ENCODE peak calls at places on chromosomes 2 and 18, in five cellular contexts. K, W, S, J and N are unnamed samples.

GRCh38 chr2:174797792-174798276 is 33.6 kb upstream of the CHRNA1 start:
- DNase-seq in K (no peak), W (no peak), S (no peak), J (no peak), N (no peak)

GRCh38 chr18:9322730-9323129 is 11.8 kb upstream of the TWSG1 start:
- DNase-seq in K (no peak), W (no peak), S (no peak), J (no peak), N (no peak)

GRCh38 chr18:58567453-58568196 is 61.3 kb downstream of the ALPK2 start:
- DNase-seq in K (no peak), W (no peak), S (no peak), J (no peak), N (no peak)

GRCh38 chr18:12747530-12748315 is 44.9 kb downstream of the PSMG2 start:
- DNase-seq in K (no peak), W (no peak), S (no peak), J (no peak), N (no peak)

GRCh38 chr2:234661146-234661545 is 164.3 kb upstream of the ARL4C start:
- DNase-seq in K (no peak), W (no peak), S (no peak), J (no peak), N (no peak)

GRCh38 chr2:105888625-105889024 is 143.9 kb downstream of the NCK2 start:
- DNase-seq in K (no peak), W (no peak), S (no peak), J (no peak), N (no peak)

GRCh38 chr2:219252084-219252483 is 959 bp upstream of the TUBA4B start:
- DNase-seq in K (no peak), W (peak; percentile 43), S (no peak), J (peak; percentile 31), N (no peak)

GRCh38 chr2:209688388-209688787 is 83.2 kb upstream of the UNC80 start:
- DNase-seq in K (no peak), W (no peak), S (no peak), J (no peak), N (no peak)

GRCh38 chr2:48203668-48204067 is 297.4 kb upstream of the FBXO11 start:
- DNase-seq in K (no peak), W (no peak), S (no peak), J (no peak), N (no peak)

GRCh38 chr2:16785072-16785638 is 119.5 kb upstream of the CYRIA start:
- DNase-seq in K (no peak), W (no peak), S (no peak), J (no peak), N (no peak)

GRCh38 chr2:122101319-122101718 is 345.9 kb downstream of the TSN start:
- DNase-seq in K (no peak), W (no peak), S (no peak), J (no peak), N (no peak)

DNA sequence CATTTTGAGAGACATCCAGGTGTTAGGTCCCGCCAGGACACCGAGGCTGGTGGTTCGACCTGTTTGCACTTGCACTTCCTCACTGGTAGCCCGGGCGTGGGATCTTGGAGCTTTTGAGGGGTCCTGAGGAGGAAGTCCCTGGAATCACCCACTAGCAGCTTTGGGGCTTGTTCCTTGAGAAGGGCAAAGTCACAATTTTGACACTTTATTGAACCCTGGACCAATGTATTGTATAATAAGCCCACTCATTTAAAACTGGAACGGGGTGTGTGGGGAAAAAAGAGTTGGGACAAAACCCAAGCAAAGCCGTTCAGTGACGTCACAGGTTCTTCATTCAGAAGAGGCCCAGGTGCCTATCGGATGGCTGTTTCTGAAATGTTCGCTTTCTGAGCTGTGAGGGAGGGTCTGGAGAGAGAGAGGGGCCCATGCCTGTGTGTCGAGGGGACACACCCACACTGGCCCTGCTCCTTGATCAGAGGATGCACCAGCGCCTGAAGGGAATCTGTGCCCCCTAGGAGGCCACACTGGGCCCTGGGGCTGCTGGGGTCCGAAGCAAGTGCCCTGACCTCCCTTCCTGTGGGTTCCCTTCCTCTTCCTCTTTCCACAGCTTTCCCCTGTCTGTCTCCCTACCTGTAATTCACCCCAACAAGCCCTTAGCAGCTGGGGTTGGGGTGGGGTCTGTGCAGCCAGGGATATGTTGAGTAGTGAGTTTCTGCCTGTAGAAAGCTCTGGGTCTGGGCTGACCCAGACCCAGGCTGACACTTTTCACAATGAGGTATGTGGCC is 2.6 kb downstream of the LPIN1 start:
- DNase-seq in K (no peak), W (no peak), S (no peak), J (no peak), N (no peak)
- H3K4me1 ChIP-seq in K (peaks cover 66% of the 10 kb centered on the region), W (peaks cover 24% of the 10 kb centered on the region), S (peaks cover 90% of the 10 kb centered on the region), J (peaks cover 65% of the 10 kb centered on the region), N (peaks cover 17% of the 10 kb centered on the region)

DNA sequence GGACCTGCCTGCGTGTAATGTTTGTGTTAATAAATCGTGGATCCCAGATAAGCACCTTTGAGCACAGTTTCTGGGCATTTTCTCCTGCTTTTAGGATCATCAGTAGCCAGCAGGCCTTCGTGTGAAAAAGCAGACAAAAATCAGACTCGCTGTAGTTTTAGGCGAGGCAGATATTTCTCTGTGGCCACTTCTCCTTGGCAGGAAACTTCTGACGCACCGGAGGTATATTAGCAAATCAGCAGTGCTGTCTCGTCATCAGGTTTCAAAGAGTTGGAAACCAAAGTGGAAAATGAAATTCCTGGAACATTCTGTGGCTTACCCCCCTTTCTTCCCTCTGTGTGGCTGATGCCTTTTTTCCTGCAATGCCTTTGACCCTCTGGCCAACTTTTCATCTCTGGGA is 93.2 kb downstream of the RNF144A start:
- DNase-seq in K (no peak), W (no peak), S (no peak), J (no peak), N (no peak)
- H3K4me1 ChIP-seq in K (peaks cover 23% of the 10 kb centered on the region), W (no peaks in the 10 kb centered on the region), S (peaks cover 15% of the 10 kb centered on the region), J (peaks cover 19% of the 10 kb centered on the region), N (peaks cover 83% of the 10 kb centered on the region)

GRCh38 chr18:63207154-63207790 is 112.3 kb downstream of the BCL2 start:
- DNase-seq in K (no peak), W (peak; percentile 62), S (no peak), J (peak; percentile 59), N (no peak)
- H3K4me1 ChIP-seq in K (no peaks in the 10 kb centered on the region), W (peaks cover 9% of the 10 kb centered on the region), S (peaks cover 100% of the 10 kb centered on the region), J (peaks cover 32% of the 10 kb centered on the region), N (no peaks in the 10 kb centered on the region)

GRCh38 chr2:237433920-237434319 is 20.0 kb upstream of the COL6A3 start:
- DNase-seq in K (no peak), W (no peak), S (no peak), J (no peak), N (no peak)

GRCh38 chr2:237429761-237430160 is 15.8 kb upstream of the COL6A3 start:
- DNase-seq in K (peak; percentile 91), W (no peak), S (no peak), J (no peak), N (no peak)

GRCh38 chr2:237432484-237433092 is 18.6 kb upstream of the COL6A3 start:
- DNase-seq in K (no peak), W (no peak), S (peak; percentile 58), J (no peak), N (no peak)

GRCh38 chr2:237431372-237431771 is 17.4 kb upstream of the COL6A3 start:
- DNase-seq in K (no peak), W (no peak), S (no peak), J (no peak), N (no peak)

DNA sequence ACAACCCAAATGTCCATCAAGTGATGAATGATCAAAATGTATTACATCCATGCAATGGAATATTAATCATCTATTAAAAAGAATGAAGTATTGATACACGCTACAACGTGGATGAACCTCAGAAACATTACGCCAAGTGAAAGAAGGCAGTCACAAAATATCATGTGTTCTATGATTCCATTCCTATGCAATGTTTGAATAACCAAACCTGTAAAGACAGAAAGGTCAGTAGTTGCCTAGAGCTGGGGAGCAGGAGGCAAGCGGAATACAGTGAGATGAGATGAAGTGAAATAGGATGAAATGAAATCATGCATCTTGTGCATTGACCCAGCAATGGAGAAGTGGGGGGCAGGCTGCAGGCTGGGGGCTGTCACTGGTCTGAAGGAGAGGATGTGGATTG is 17.9 kb upstream of the COL6A3 start:
- DNase-seq in K (no peak), W (no peak), S (no peak), J (no peak), N (no peak)
- H3K4me1 ChIP-seq in K (no peaks in the 10 kb centered on the region), W (peaks cover 9% of the 10 kb centered on the region), S (peaks cover 94% of the 10 kb centered on the region), J (peaks cover 15% of the 10 kb centered on the region), N (no peaks in the 10 kb centered on the region)

DNA sequence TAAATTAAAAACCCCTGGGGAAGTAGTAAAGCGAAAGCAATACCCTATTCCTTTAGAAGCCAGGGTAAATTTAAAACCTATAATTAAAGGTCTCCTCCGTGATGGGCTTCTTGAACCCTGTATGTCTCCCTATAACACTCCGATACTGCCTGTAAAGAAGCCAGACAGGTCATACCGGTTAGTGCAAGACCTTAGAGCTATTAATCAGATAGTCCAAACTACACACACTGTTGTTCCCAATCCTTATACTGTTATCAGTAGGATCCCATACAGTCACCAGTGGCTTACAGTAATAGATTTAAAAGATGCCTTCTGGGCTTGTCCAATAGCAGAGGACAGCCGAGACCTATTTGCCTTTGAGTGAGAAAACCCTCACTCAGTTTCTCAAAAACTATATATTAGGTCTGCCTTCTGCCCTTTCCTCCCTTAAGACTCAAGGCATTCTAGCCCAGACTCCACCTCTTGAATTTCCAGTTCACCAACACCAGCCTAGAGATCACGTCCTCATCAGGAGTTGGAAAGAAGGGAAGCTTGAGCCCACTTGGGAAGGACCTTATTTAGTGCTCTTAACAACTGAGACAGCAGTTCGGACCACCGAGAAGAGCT is 12.4 kb upstream of the SAP130 start:
- DNase-seq in K (no peak), W (no peak), S (no peak), J (no peak), N (no peak)
- H3K4me1 ChIP-seq in K (no peaks in the 10 kb centered on the region), W (no peaks in the 10 kb centered on the region), S (no peaks in the 10 kb centered on the region), J (no peaks in the 10 kb centered on the region), N (no peaks in the 10 kb centered on the region)

DNA sequence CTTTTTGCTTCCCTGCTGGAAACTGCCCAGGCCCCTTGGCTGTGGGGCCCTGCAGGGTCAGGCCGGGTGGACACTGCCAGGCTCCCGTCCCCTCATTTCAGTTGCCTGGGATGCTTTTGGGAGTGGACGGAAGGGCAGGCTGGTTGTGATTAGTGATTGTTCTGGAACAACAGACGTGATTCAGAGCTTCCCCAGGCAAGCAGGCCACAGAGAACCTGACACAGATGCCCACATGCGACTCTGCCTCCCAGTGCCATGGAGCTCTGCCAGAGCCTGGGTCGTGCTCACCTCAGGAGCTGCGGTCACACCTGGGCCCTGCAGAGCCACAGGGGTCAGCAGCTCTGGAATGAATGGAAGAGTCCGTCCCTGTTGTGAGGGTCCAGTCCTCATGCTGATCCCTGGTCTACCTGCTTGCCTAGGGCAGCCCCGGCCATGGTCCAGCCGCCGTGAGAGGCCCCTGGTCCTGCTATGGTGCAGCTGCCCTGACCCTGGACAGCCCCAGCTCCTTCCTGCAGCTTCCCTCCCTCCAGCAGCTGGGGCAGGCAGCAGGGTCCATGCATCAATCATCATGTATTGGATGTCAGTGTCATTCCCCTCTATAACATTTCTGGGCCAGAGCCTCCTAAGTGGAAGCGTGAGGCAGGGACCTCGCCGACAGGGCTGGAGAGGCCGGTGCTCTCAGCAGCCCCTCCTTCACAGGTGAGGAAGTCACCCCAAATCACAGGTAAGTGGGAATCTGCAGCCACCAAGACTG is 518.6 kb upstream of the MYT1L start:
- DNase-seq in K (no peak), W (no peak), S (no peak), J (no peak), N (no peak)
- H3K4me1 ChIP-seq in K (no peaks in the 10 kb centered on the region), W (no peaks in the 10 kb centered on the region), S (no peaks in the 10 kb centered on the region), J (no peaks in the 10 kb centered on the region), N (no peaks in the 10 kb centered on the region)